ENCODE peak calls at places on chromosomes 13 and 19, in seven cellular contexts. E is heart right ventricle; J is activated naive CD4-positive, alpha-beta T cell treated with Interleukin-2 at 50 U/mL for 16 hours; X is AG09319; M is EL; H is stimulated activated CD4-positive, alpha-beta T cell treated with anti-CD3 and anti-CD28 coated beads, Interleukin-1b, Interleukin-23, amount 100 ng/mL, for 1 hour; C is type B pancreatic cell. G is an unnamed sample.

GRCh38 chr19:46723023-46723461 is 6.1 kb upstream of the PRKD2 start:
- DNase-seq in E (no peak), J (no peak), X (no peak), M (no peak), H (no peak), C (no peak), G (no peak)

GRCh38 chr13:30593001-30593400 is 24.7 kb upstream of the USPL1 start:
- DNase-seq in E (no peak), J (no peak), X (no peak), M (no peak), H (no peak), C (no peak), G (no peak)

GRCh38 chr19:17860993-17861360 is 1.3 kb downstream of the RPL18A start:
- DNase-seq in E (no peak), J (no peak), X (no peak), M (no peak), H (no peak), C (no peak), G (no peak)

GRCh38 chr19:459724-460511 is 915 bp downstream of the SHC2 start:
- DNase-seq in E (peak), J (peak), X (no peak), M (peak), H (no peak), C (peak), G (no peak)

GRCh38 chr13:43475135-43475534 is 311.6 kb downstream of the ENOX1 start:
- DNase-seq in E (no peak), J (no peak), X (no peak), M (no peak), H (no peak), C (no peak), G (no peak)

GRCh38 chr19:46691104-46691503 is 25.8 kb downstream of the PRKD2 start:
- DNase-seq in E (no peak), J (no peak), X (no peak), M (no peak), H (no peak), C (no peak), G (no peak)

GRCh38 chr19:2523630-2524311 is 47.8 kb downstream of the GADD45B start:
- DNase-seq in E (no peak), J (no peak), X (no peak), M (peak), H (no peak), C (no peak), G (no peak)

GRCh38 chr19:2577722-2578335 is 101.9 kb downstream of the GADD45B start:
- DNase-seq in E (no peak), J (no peak), X (no peak), M (no peak), H (no peak), C (no peak), G (peak)

GRCh38 chr19:55528030-55528801 is 8.7 kb downstream of the SBK2 start:
- DNase-seq in E (no peak), J (no peak), X (no peak), M (no peak), H (no peak), C (no peak), G (no peak)

G was measured in coronary artery.